ENCODE peak calls at places on chromosomes 16 and 17, in six cellular contexts. One of them, this sample, is unnamed.
A peak's percentile ranks its signal among the peaks of the same experiment; 100 is the strongest.

GRCh38 chr16:50810241-50810965 is 68.5 kb downstream of the CYLD start:
- DNase-seq in cardiac muscle cell: no peak
- DNase-seq in H1: no peak
- DNase-seq in uterus: no peak
- DNase-seq in HFF-Myc: no peak
- DNase-seq in testis: no peak
- DNase-seq in this sample: no peak

GRCh38 chr16:1773703-1774455 is 945 bp upstream of the MRPS34 start:
- DNase-seq in cardiac muscle cell: no peak
- DNase-seq in H1: no peak
- DNase-seq in uterus: no peak
- DNase-seq in HFF-Myc: no peak
- DNase-seq in testis: no peak
- DNase-seq in this sample: peak; percentile 30

GRCh38 chr17:45096926-45097325 is 35.4 kb downstream of the PLCD3 start:
- DNase-seq in cardiac muscle cell: no peak
- DNase-seq in H1: no peak
- DNase-seq in uterus: no peak
- DNase-seq in HFF-Myc: no peak
- DNase-seq in testis: no peak
- DNase-seq in this sample: no peak

GRCh38 chr16:8674413-8675022 is at the start of gene ABAT:
- DNase-seq in cardiac muscle cell: peak; percentile 93
- DNase-seq in H1: peak; percentile 91
- DNase-seq in uterus: peak; percentile 88
- DNase-seq in HFF-Myc: peak; percentile 17
- DNase-seq in testis: peak; percentile 91
- DNase-seq in this sample: peak; percentile 88

GRCh38 chr17:36824678-36825091 is 112.6 kb upstream of the LHX1 start:
- DNase-seq in cardiac muscle cell: no peak
- DNase-seq in H1: no peak
- DNase-seq in uterus: no peak
- DNase-seq in HFF-Myc: peak; percentile 4
- DNase-seq in testis: no peak
- DNase-seq in this sample: peak; percentile 80

GRCh38 chr17:71084219-71084618 is 914.9 kb downstream of the KCNJ2 start:
- DNase-seq in cardiac muscle cell: peak; percentile 72
- DNase-seq in H1: peak; percentile 73
- DNase-seq in uterus: no peak
- DNase-seq in HFF-Myc: peak; percentile 27
- DNase-seq in testis: peak; percentile 71
- DNase-seq in this sample: peak; percentile 69

GRCh38 chr16:66706506-66706880 is 9.9 kb upstream of the CMTM4 start:
- DNase-seq in cardiac muscle cell: no peak
- DNase-seq in H1: no peak
- DNase-seq in uterus: no peak
- DNase-seq in HFF-Myc: no peak
- DNase-seq in testis: no peak
- DNase-seq in this sample: no peak

GRCh38 chr17:39196820-39197331 is 593 bp downstream of the CACNB1 start:
- DNase-seq in cardiac muscle cell: peak; percentile 41
- DNase-seq in H1: peak; percentile 52
- DNase-seq in uterus: peak; percentile 46
- DNase-seq in HFF-Myc: no peak
- DNase-seq in testis: peak; percentile 42
- DNase-seq in this sample: no peak

GRCh38 chr16:68348645-68349445 is 38.0 kb downstream of the PRMT7 start:
- DNase-seq in cardiac muscle cell: no peak
- DNase-seq in H1: no peak
- DNase-seq in uterus: no peak
- DNase-seq in HFF-Myc: no peak
- DNase-seq in testis: no peak
- DNase-seq in this sample: no peak

GRCh38 chr16:86775401-86775985 is 197.1 kb downstream of the FOXL1 start:
- DNase-seq in cardiac muscle cell: no peak
- DNase-seq in H1: no peak
- DNase-seq in uterus: no peak
- DNase-seq in HFF-Myc: no peak
- DNase-seq in testis: no peak
- DNase-seq in this sample: no peak

GRCh38 chr17:54888254-54888653 is 12.4 kb upstream of the TOM1L1 start:
- DNase-seq in cardiac muscle cell: no peak
- DNase-seq in H1: no peak
- DNase-seq in uterus: no peak
- DNase-seq in HFF-Myc: no peak
- DNase-seq in testis: no peak
- DNase-seq in this sample: no peak

DNA sequence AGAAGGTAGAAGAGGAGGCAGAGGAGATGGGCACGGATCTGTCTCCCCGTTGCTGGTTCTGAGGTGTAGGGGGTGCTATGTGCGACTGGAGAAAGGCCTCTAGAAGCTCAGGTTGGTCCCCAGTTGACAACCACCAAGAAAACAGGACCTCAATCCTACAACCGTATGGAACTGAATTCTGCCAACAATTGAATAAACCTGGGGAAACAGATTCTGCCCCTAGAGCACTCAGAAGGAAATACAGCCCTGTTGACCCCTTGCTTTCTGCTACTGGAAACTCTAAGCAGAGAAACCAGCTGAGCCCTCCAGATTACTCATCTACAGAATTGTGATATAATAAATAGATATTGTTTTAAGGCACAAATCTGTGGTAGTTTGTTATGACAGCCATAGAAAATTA is 313.0 kb upstream of the GOT2 start:
- DNase-seq in cardiac muscle cell: peak; percentile 11
- DNase-seq in H1: no peak
- DNase-seq in uterus: no peak
- DNase-seq in HFF-Myc: no peak
- DNase-seq in testis: no peak
- DNase-seq in this sample: no peak
- TF ChIP-seq CTCF in cardiac muscle cell: no peak
- TF ChIP-seq CTCF in H1: peak; percentile 45
- TF ChIP-seq CTCF in uterus: no peak
- TF ChIP-seq CTCF in HFF-Myc: no peak
- TF ChIP-seq CTCF in testis: no peak
- TF ChIP-seq CTCF in this sample: no peak

DNA sequence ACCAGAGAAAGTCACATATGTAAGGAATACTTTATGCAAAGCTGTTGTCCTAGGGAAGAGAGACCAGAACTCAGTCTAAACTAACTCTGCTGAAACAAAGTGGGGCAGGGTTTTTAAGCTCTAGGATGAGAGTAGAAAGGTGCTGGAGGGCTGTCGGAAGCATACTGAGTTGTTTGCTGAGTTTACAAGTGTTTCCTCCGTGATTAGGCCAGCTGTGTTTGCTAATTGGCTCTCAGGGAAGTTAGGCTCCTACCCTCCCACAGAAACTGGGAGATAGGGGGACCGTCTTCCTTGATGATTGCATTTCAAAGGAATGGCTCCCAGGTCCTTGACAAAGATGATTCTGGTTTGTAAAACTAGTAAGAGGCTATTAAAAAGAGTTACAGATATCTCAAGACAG is 24.4 kb upstream of the CRYM start:
- DNase-seq in cardiac muscle cell: no peak
- DNase-seq in H1: no peak
- DNase-seq in uterus: no peak
- DNase-seq in HFF-Myc: no peak
- DNase-seq in testis: no peak
- DNase-seq in this sample: peak; percentile 79
- H3K4me3 ChIP-seq in cardiac muscle cell: no peak overlapping the region
- H3K4me3 ChIP-seq in H1: no peak overlapping the region
- H3K4me3 ChIP-seq in uterus: no peak overlapping the region
- H3K4me3 ChIP-seq in HFF-Myc: peak overlapping the region; percentile 85
- H3K4me3 ChIP-seq in testis: no peak overlapping the region
- H3K4me3 ChIP-seq in this sample: peak overlapping the region; percentile 78

GRCh38 chr16:73058221-73058615 is 10.3 kb upstream of the ZFHX3 start:
- DNase-seq in cardiac muscle cell: peak; percentile 59
- DNase-seq in H1: peak; percentile 65
- DNase-seq in uterus: peak; percentile 57
- DNase-seq in HFF-Myc: no peak
- DNase-seq in testis: no peak
- DNase-seq in this sample: peak; percentile 57

GRCh38 chr16:73056911-73057310 is 9.0 kb upstream of the ZFHX3 start:
- DNase-seq in cardiac muscle cell: no peak
- DNase-seq in H1: no peak
- DNase-seq in uterus: no peak
- DNase-seq in HFF-Myc: no peak
- DNase-seq in testis: no peak
- DNase-seq in this sample: peak; percentile 29

GRCh38 chr16:73058616-73059409 is 10.9 kb upstream of the ZFHX3 start:
- DNase-seq in cardiac muscle cell: peak; percentile 72
- DNase-seq in H1: peak; percentile 69
- DNase-seq in uterus: peak; percentile 51
- DNase-seq in HFF-Myc: no peak
- DNase-seq in testis: peak; percentile 68
- DNase-seq in this sample: peak; percentile 58

GRCh38 chr16:73056383-73056782 is 8.5 kb upstream of the ZFHX3 start:
- DNase-seq in cardiac muscle cell: no peak
- DNase-seq in H1: no peak
- DNase-seq in uterus: no peak
- DNase-seq in HFF-Myc: no peak
- DNase-seq in testis: no peak
- DNase-seq in this sample: no peak

DNA sequence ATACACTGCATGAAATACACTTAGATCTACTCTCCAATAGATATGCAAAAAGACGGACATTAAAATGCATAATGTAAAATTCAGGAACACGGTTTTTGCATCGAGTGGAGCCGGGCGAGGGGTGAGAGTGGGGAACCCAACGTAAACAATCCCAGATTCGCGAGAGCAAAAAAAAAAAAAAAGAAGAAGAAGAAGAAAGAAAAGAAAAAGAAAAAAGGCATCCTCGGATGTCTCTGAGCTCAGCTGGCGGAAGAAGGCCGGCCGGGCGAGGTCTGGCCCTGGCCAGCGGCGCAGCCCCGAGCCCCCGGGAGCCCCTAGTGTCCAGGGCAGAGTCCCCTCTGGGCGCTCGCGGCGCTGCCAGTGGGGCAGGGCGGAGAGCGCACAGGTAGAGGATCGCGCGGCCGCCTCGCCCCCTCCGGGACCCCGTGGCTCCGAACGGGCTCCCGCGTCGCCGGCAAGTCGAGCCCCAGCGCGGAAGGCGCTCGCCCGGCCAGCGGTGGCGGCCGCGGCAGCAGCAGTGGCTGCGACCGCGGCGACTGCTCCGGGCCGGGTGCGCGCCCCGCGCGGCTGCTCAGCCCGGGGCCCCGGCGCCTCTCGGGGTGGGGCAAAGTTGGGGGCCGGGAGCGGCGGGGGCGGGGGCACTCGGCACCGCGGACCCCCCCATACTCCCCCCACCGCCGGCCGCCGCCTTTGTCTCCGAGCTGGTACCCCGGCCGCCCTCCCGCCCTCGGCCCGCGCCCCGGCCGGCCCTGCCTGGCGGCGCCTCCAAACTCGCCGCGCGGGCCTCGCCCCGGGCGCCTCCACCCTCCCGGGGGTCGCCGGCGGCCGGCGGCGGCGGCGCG is 9.7 kb upstream of the ZFHX3 start:
- DNase-seq in cardiac muscle cell: peak; percentile 61
- DNase-seq in H1: peak; percentile 65
- DNase-seq in uterus: peak; percentile 54
- DNase-seq in HFF-Myc: no peak
- DNase-seq in testis: peak; percentile 40
- DNase-seq in this sample: peak; percentile 35
- TF ChIP-seq CTCF in cardiac muscle cell: peak; percentile 30
- TF ChIP-seq CTCF in H1: peak; percentile 3
- TF ChIP-seq CTCF in uterus: no peak
- TF ChIP-seq CTCF in HFF-Myc: peak; percentile 6
- TF ChIP-seq CTCF in testis: no peak
- TF ChIP-seq CTCF in this sample: peak; percentile 2

GRCh38 chr16:88746511-88746910 is 38.5 kb downstream of the PIEZO1 start:
- DNase-seq in cardiac muscle cell: no peak
- DNase-seq in H1: no peak
- DNase-seq in uterus: peak; percentile 75
- DNase-seq in HFF-Myc: no peak
- DNase-seq in testis: peak; percentile 33
- DNase-seq in this sample: no peak

GRCh38 chr16:88750854-88751253 is 34.2 kb downstream of the PIEZO1 start:
- DNase-seq in cardiac muscle cell: no peak
- DNase-seq in H1: no peak
- DNase-seq in uterus: no peak
- DNase-seq in HFF-Myc: no peak
- DNase-seq in testis: no peak
- DNase-seq in this sample: no peak

GRCh38 chr16:88749358-88749757 is 35.7 kb downstream of the PIEZO1 start:
- DNase-seq in cardiac muscle cell: no peak
- DNase-seq in H1: no peak
- DNase-seq in uterus: no peak
- DNase-seq in HFF-Myc: no peak
- DNase-seq in testis: no peak
- DNase-seq in this sample: no peak

GRCh38 chr16:88747588-88748301 is 37.3 kb downstream of the PIEZO1 start:
- DNase-seq in cardiac muscle cell: no peak
- DNase-seq in H1: peak; percentile 87
- DNase-seq in uterus: no peak
- DNase-seq in HFF-Myc: no peak
- DNase-seq in testis: no peak
- DNase-seq in this sample: peak; percentile 69

GRCh38 chr16:88748364-88748763 is 36.7 kb downstream of the PIEZO1 start:
- DNase-seq in cardiac muscle cell: no peak
- DNase-seq in H1: no peak
- DNase-seq in uterus: no peak
- DNase-seq in HFF-Myc: no peak
- DNase-seq in testis: no peak
- DNase-seq in this sample: no peak
- H3K4me3 ChIP-seq in cardiac muscle cell: no peak overlapping the region
- H3K4me3 ChIP-seq in H1: no peak overlapping the region
- H3K4me3 ChIP-seq in uterus: no peak overlapping the region
- H3K4me3 ChIP-seq in HFF-Myc: no peak overlapping the region
- H3K4me3 ChIP-seq in testis: no peak overlapping the region
- H3K4me3 ChIP-seq in this sample: no peak overlapping the region

GRCh38 chr16:22977294-22977697 is 163.3 kb downstream of the HS3ST2 start:
- DNase-seq in cardiac muscle cell: peak; percentile 4
- DNase-seq in H1: peak; percentile 26
- DNase-seq in uterus: no peak
- DNase-seq in HFF-Myc: no peak
- DNase-seq in testis: no peak
- DNase-seq in this sample: peak; percentile 28
- TF ChIP-seq CTCF in cardiac muscle cell: no peak
- TF ChIP-seq CTCF in H1: peak; percentile 53
- TF ChIP-seq CTCF in uterus: no peak
- TF ChIP-seq CTCF in HFF-Myc: peak; percentile 23
- TF ChIP-seq CTCF in testis: no peak
- TF ChIP-seq CTCF in this sample: peak; percentile 39

DNA sequence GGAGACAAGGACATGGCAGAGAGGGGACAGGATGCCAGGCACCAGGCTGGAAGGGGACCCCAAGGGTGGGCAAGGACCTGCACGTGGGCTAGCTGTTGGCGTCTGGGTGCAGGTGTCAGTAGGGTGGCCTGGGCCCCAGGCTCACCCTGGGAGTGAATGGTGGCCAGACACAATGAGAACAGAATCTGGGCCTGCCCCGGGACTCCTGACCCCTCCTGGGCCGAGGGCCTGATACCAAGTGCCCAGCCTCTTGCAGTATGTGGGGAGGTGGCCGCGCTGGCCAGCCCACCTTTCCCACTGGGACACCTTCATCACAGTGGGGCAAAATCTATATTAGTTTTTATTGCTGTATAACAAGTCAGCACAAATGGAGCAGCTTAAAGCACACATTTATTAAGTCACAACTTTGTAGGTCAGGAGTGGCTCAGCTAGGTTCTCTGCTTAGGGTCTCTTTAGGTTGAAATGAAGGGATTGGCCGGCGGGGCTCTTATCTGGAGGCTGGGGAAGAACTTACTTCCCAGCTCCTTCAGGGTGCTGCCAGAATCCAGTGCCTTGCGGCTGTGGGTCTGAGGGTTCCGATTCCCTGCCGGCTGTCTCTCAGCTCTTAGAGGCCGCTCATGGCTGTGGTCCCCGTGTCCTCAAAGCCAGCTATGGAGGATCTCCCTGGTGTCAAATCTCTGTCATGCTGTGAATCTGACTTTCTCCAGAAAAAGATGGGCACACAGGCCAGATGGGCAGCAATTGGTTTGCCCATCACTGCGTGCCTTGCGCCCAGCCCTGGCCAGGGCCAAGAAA is 3.6 kb downstream of the PRSS33 start:
- DNase-seq in cardiac muscle cell: no peak
- DNase-seq in H1: no peak
- DNase-seq in uterus: peak; percentile 5
- DNase-seq in HFF-Myc: no peak
- DNase-seq in testis: no peak
- DNase-seq in this sample: no peak
- H3K4me3 ChIP-seq in cardiac muscle cell: no peak overlapping the region
- H3K4me3 ChIP-seq in H1: no peak overlapping the region
- H3K4me3 ChIP-seq in uterus: no peak overlapping the region
- H3K4me3 ChIP-seq in HFF-Myc: no peak overlapping the region
- H3K4me3 ChIP-seq in testis: no peak overlapping the region
- H3K4me3 ChIP-seq in this sample: no peak overlapping the region

This sample was measured in epithelial cell of esophagus.